ENCODE peak calls at places on chromosomes 2 and 18, in four cellular contexts. T is cardiac fibroblast, F is GM23338, Q is GM12865. L is an unnamed sample.

GRCh38 chr18:24995056-24995455 is 356.9 kb downstream of the ZNF521 start:
- DNase-seq in T (no peak), F (no peak), Q (no peak), L (no peak)

GRCh38 chr2:236117396-236117795 is 50.8 kb downstream of the GBX2 start:
- DNase-seq in T (no peak), F (no peak), Q (no peak), L (no peak)

GRCh38 chr2:186645999-186646398 is 47.9 kb upstream of the FAM171B start:
- DNase-seq in T (peak; percentile 51), F (no peak), Q (no peak), L (no peak)

GRCh38 chr2:112794131-112794733 is 9.9 kb upstream of the IL1A start:
- DNase-seq in T (peak; percentile 98), F (no peak), Q (peak; percentile 82), L (peak; percentile 49)

GRCh38 chr2:145066795-145067194 is 546.9 kb upstream of the ZEB2 start:
- DNase-seq in T (no peak), F (no peak), Q (no peak), L (no peak)

GRCh38 chr2:10303174-10303633 is 500 bp downstream of the HPCAL1 start:
- DNase-seq in T (peak; percentile 32), F (no peak), Q (no peak), L (no peak)

GRCh38 chr2:109659356-109660045 is 45.3 kb downstream of the SOWAHC start:
- DNase-seq in T (no peak), F (no peak), Q (no peak), L (no peak)

GRCh38 chr18:3692113-3692621 is 242.2 kb downstream of the TGIF1 start:
- DNase-seq in T (no peak), F (no peak), Q (no peak), L (no peak)

GRCh38 chr2:191910518-191910917 is 63.6 kb upstream of the CAVIN2 start:
- DNase-seq in T (peak; percentile 75), F (no peak), Q (no peak), L (no peak)

GRCh38 chr2:12261993-12262680 is 454.6 kb upstream of the TRIB2 start:
- DNase-seq in T (peak; percentile 29), F (peak; percentile 56), Q (no peak), L (no peak)

GRCh38 chr2:77629529-77629928 is 107.4 kb upstream of the LRRTM4 start:
- DNase-seq in T (no peak), F (peak; percentile 14), Q (no peak), L (no peak)

GRCh38 chr2:71505770-71506140 is 52.4 kb downstream of the DYSF start:
- DNase-seq in T (no peak), F (no peak), Q (no peak), L (no peak)

GRCh38 chr2:219009294-219009693 is 16.1 kb upstream of the CRYBA2 start:
- DNase-seq in T (no peak), F (no peak), Q (no peak), L (no peak)

GRCh38 chr2:219010873-219011272 is 17.7 kb upstream of the CRYBA2 start:
- DNase-seq in T (no peak), F (no peak), Q (no peak), L (no peak)

GRCh38 chr2:219010162-219010756 is 17.0 kb upstream of the CRYBA2 start:
- DNase-seq in T (no peak), F (peak; percentile 72), Q (peak; percentile 36), L (peak; percentile 75)
- TF ChIP-seq CTCF in T (peak; percentile 36), F (peak; percentile 59), Q (peak; percentile 58), L (peak; percentile 46)

GRCh38 chr2:69061518-69061917 is 48.5 kb downstream of the ANTXR1 start:
- DNase-seq in T (peak; percentile 23), F (no peak), Q (no peak), L (no peak)
- TF ChIP-seq CTCF in T (peak; percentile 3), F (no peak), Q (no peak), L (no peak)

GRCh38 chr2:137659616-137660015 is 304.7 kb upstream of the HNMT start:
- DNase-seq in T (peak; percentile 17), F (peak; percentile 12), Q (no peak), L (no peak)
- TF ChIP-seq CTCF in T (no peak), F (peak; percentile 24), Q (no peak), L (no peak)

GRCh38 chr2:108401800-108402199 is 24.0 kb downstream of the SULT1C4 start:
- DNase-seq in T (no peak), F (no peak), Q (no peak), L (no peak)

GRCh38 chr2:108409768-108410167 is 32.0 kb downstream of the SULT1C4 start:
- DNase-seq in T (peak; percentile 40), F (no peak), Q (no peak), L (no peak)

GRCh38 chr2:108407864-108408729 is 30.3 kb downstream of the SULT1C4 start:
- DNase-seq in T (no peak), F (no peak), Q (peak; percentile 26), L (peak; percentile 23)

GRCh38 chr2:108403494-108403893 is 25.7 kb downstream of the SULT1C4 start:
- DNase-seq in T (peak; percentile 42), F (peak; percentile 46), Q (no peak), L (no peak)

GRCh38 chr2:108404784-108405397 is 27.1 kb downstream of the SULT1C4 start:
- DNase-seq in T (no peak), F (no peak), Q (no peak), L (no peak)
- TF ChIP-seq CTCF in T (no peak), F (no peak), Q (no peak), L (no peak)

L was measured in GM13976.